ENCODE peak calls at places on chromosomes 6 and 20, in eight cellular contexts. Z is right atrium auricular region; L is brain microvascular endothelial cell; C is uterus; N is body of pancreas; I is ascending aorta; J is CD8-positive, alpha-beta T cell; U is colonic mucosa. K is an unnamed sample.

GRCh38 chr20:46963196-46963529 is 68.5 kb downstream of the EYA2 start:
- DNase-seq in Z (no peak), L (no peak), C (no peak), N (no peak), I (no peak), J (no peak), U (no peak), K (no peak)

GRCh38 chr6:3623451-3624267 is 127.9 kb downstream of the PXDC1 start:
- DNase-seq in Z (no peak), L (peak; percentile 8), C (no peak), N (no peak), I (no peak), J (peak; percentile 59), U (no peak), K (no peak)

GRCh38 chr6:107670792-107671199 is 153.3 kb downstream of the SCML4 start:
- DNase-seq in Z (no peak), L (peak; percentile 20), C (peak; percentile 35), N (peak; percentile 52), I (no peak), J (no peak), U (peak; percentile 42), K (peak; percentile 22)

GRCh38 chr20:19015890-19016465 is 196.5 kb upstream of the SLC24A3 start:
- DNase-seq in Z (peak; percentile 51), L (no peak), C (peak; percentile 77), N (no peak), I (no peak), J (peak; percentile 13), U (no peak), K (no peak)

GRCh38 chr6:38493929-38494547 is 145.7 kb downstream of the BTBD9 start:
- DNase-seq in Z (peak; percentile 93), L (peak; percentile 81), C (peak; percentile 73), N (peak; percentile 85), I (no peak), J (peak; percentile 85), U (peak; percentile 85), K (peak; percentile 83)

GRCh38 chr20:43508106-43508505 is 609 bp downstream of the L3MBTL1 start:
- DNase-seq in Z (no peak), L (no peak), C (no peak), N (no peak), I (no peak), J (no peak), U (peak; percentile 30), K (no peak)

GRCh38 chr6:11535801-11536230 is 1.7 kb upstream of the TMEM170B start:
- DNase-seq in Z (no peak), L (peak; percentile 56), C (no peak), N (peak; percentile 64), I (no peak), J (no peak), U (peak; percentile 29), K (peak; percentile 30)

GRCh38 chr6:26122005-26122388 is 34.8 kb downstream of the HFE start:
- DNase-seq in Z (no peak), L (no peak), C (no peak), N (no peak), I (no peak), J (no peak), U (no peak), K (no peak)

GRCh38 chr6:63460971-63461370 is 111.3 kb upstream of the LOC128125822 start:
- DNase-seq in Z (no peak), L (no peak), C (no peak), N (no peak), I (no peak), J (no peak), U (no peak), K (no peak)

GRCh38 chr6:160945516-160946177 is 45.9 kb upstream of the MAP3K4 start:
- DNase-seq in Z (no peak), L (no peak), C (no peak), N (no peak), I (no peak), J (no peak), U (no peak), K (peak; percentile 20)

GRCh38 chr6:97863697-97864096 is 580.7 kb upstream of the MMS22L start:
- DNase-seq in Z (no peak), L (no peak), C (no peak), N (no peak), I (no peak), J (no peak), U (no peak), K (no peak)

GRCh38 chr6:167796668-167797031 is 30.1 kb upstream of the AFDN start:
- DNase-seq in Z (no peak), L (no peak), C (no peak), N (no peak), I (no peak), J (no peak), U (peak; percentile 71), K (no peak)

GRCh38 chr6:107440935-107441334 is 18.4 kb downstream of the PDSS2 start:
- DNase-seq in Z (no peak), L (no peak), C (no peak), N (no peak), I (no peak), J (no peak), U (no peak), K (peak; percentile 28)

GRCh38 chr6:97668716-97669115 is 385.7 kb upstream of the MMS22L start:
- DNase-seq in Z (no peak), L (no peak), C (no peak), N (no peak), I (no peak), J (no peak), U (no peak), K (no peak)

GRCh38 chr6:35139924-35140524 is 1.1 kb downstream of the TCP11 start:
- DNase-seq in Z (no peak), L (peak; percentile 57), C (peak; percentile 57), N (peak; percentile 44), I (no peak), J (peak; percentile 64), U (peak; percentile 47), K (peak; percentile 88)

GRCh38 chr6:35145757-35146156 is 4.6 kb upstream of the TCP11 start:
- DNase-seq in Z (no peak), L (no peak), C (no peak), N (no peak), I (no peak), J (no peak), U (no peak), K (no peak)

GRCh38 chr6:35139470-35139869 is 1.7 kb downstream of the TCP11 start:
- DNase-seq in Z (no peak), L (no peak), C (no peak), N (no peak), I (no peak), J (no peak), U (no peak), K (no peak)

GRCh38 chr6:35142578-35142977 is 1.4 kb upstream of the TCP11 start:
- DNase-seq in Z (no peak), L (no peak), C (no peak), N (no peak), I (no peak), J (no peak), U (no peak), K (no peak)

DNA sequence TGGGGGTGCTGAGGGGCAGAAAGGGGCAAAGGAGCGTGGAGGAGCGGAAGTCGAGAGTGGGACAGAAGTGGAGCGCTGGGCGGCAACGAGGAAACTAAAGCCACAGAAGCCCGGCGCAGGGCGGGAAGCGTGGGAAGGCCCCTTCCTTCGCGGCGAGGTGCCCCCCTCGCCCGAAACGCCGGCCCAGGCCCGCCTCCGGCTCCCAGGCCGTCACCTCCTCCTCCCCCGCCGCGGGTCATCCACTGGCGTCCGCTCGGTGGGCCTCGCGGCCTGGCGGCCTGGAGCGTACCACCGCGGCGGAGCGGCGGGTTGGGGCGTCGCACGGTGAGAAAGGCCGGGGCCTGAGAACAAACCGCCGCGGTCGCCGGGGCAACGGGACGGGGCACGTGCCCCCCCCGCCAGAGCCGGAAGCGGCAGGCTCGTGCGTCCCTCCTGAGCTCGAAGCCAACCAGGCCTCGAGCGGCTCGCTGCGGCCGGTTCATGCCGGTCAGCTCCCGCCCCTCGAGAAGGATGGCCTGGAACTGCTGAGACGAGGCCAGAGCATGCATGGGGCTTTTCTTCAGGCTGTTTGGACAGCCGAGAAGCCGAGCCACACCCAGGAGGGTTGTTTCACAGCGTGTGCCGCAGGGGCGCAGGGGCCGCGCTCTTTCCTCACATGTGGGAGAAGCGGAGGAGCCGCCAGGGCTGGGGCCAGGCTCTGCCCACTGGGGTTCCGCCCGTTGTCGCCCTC is at the start of gene TCP11:
- DNase-seq in Z (no peak), L (no peak), C (no peak), N (peak; percentile 26), I (no peak), J (peak; percentile 54), U (peak; percentile 50), K (no peak)
- H3K27ac ChIP-seq in Z (no peak within 1 kb of the TSS), L (no peak within 1 kb of the TSS), C (no peak within 1 kb of the TSS), N (no peak within 1 kb of the TSS), I (no peak within 1 kb of the TSS), J (no peak within 1 kb of the TSS), U (no peak within 1 kb of the TSS), K (no peak within 1 kb of the TSS)

DNA sequence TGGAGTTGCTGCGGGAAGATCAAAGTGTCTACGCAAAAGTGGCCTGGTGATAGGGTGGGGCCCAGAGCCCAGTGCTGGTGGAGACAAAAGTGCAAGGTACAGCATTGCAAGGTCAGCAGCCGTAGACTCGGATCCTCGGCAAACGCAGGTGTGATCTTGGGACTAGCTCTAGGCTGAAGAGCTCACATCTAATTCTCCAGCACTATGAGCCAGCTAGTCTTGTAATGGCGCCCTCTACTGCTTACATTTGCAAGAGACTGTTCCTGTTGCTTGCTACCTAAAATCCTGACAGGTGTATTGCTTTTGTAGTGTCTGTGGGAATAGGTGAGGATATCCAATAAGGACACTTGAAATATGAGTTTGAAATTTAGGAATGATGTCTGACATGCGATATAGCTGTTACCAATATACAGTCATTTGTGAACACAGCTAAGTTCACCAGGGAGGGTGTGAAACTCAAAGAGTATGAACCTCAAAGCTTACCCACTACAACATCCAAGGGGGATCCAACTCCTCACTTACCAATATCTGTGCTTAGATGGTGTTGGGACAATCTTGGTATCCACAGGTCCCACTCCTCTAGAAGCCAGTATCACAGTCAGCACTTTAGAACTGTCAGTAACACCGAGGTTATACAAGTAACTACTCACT is 58.4 kb downstream of the PDE7B start:
- DNase-seq in Z (no peak), L (peak; percentile 35), C (no peak), N (peak; percentile 65), I (no peak), J (peak; percentile 71), U (peak; percentile 69), K (peak; percentile 66)
- TF ChIP-seq CTCF in Z (peak; percentile 55), L (peak; percentile 73), C (no peak), N (peak; percentile 55), I (peak; percentile 32), J (peak; percentile 68), U (peak; percentile 53), K (peak; percentile 53)

DNA sequence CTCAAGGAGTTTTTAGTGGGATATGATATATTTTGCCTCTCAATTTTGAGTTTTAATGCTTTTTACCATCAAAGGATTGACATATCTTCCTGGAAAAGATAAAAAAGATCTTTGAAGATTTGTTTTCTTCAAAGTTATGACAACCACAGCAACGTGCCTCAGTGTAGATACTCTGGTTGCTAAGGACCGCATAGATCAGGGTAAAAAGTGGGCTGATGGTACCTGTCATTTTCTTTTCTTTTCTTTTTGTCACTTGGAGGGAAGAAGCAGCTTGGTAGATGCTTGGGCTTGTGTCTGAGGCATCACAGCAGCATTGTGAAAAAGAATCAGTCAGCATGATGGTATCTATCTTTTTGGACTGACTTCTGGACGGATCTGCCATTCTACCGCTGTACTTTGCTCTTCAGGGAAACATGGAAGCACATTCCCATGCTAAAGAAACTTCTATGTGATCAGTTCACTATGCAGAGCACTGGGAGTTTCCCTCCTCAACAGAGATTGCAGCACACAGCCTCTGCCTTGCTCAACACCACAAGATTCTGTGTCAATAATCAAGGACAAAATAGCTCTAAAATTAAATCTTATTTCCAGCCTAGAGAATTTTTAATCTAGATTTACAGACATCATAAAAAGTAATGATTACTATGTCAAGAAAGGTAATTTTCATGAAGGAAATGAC is 54.8 kb upstream of the SGK1 start:
- DNase-seq in Z (peak; percentile 75), L (peak; percentile 66), C (no peak), N (peak; percentile 13), I (no peak), J (no peak), U (peak; percentile 39), K (peak; percentile 83)
- H3K27ac ChIP-seq in Z (peak overlapping the region; percentile 5), L (peak overlapping the region; percentile 91), C (peak overlapping the region; percentile 44), N (no peak overlapping the region), I (peak overlapping the region; percentile 71), J (no peak overlapping the region), U (peak overlapping the region; percentile 10), K (no peak overlapping the region)

GRCh38 chr6:106142876-106143431 is 56.8 kb downstream of the PRDM1 start:
- DNase-seq in Z (no peak), L (no peak), C (no peak), N (no peak), I (no peak), J (no peak), U (no peak), K (no peak)
- TF ChIP-seq CTCF in Z (no peak), L (no peak), C (no peak), N (no peak), I (no peak), J (no peak), U (no peak), K (no peak)